ENCODE peak calls at places on chromosomes 7 and 10, in eight cellular contexts. N is esophagus squamous epithelium; A is fibroblast of mammary gland; D is neural progenitor cell; O is stimulated activated CD8-positive, alpha-beta memory T cell treated with anti-CD3 and anti-CD28 coated beads, Interleukin-4, amount 100 ng/mL, for 1 hour; P is NCI-H1436; V is GM13977; H is activated T-cell treated with anti-CD3 and anti-CD28 coated beads for 4 hours. Q is an unnamed sample.
A peak's percentile ranks its signal among the peaks of the same experiment; 100 is the strongest.

GRCh38 chr7:34772296-34772695 is 114.3 kb downstream of the NPSR1 start:
- DNase-seq in H (no peak), V (no peak), O (no peak), N (no peak), P (no peak), D (no peak), A (no peak), Q (no peak)

GRCh38 chr10:47159361-47160228 is 140.4 kb upstream of the GDF10 start:
- DNase-seq in D (no peak), A (no peak), V (no peak), O (no peak), H (no peak), N (no peak), P (no peak), Q (no peak)

GRCh38 chr10:36172054-36172531 is 530.0 kb upstream of the FZD8 start:
- DNase-seq in O (no peak), N (no peak), D (no peak), A (peak; percentile 64), H (no peak), P (no peak), V (no peak), Q (no peak)

GRCh38 chr10:132590752-132591121 is 53.1 kb downstream of the INPP5A start:
- DNase-seq in H (no peak), D (no peak), A (no peak), P (no peak), O (no peak), N (no peak), V (no peak), Q (no peak)

GRCh38 chr7:139752600-139752999 is 25.2 kb downstream of the HIPK2 start:
- DNase-seq in O (no peak), D (no peak), A (no peak), P (no peak), V (no peak), H (no peak), N (no peak), Q (no peak)

GRCh38 chr7:10537764-10538163 is 435.9 kb upstream of the PHF14 start:
- DNase-seq in H (no peak), A (no peak), N (no peak), D (no peak), V (no peak), O (no peak), P (no peak), Q (no peak)

GRCh38 chr10:99560277-99561126 is 27.8 kb downstream of the NKX2-3 start:
- DNase-seq in V (no peak), H (peak; percentile 26), N (no peak), P (peak; percentile 1), A (peak; percentile 64), O (peak; percentile 11), D (peak; percentile 88), Q (no peak)

GRCh38 chr7:115618676-115619075 is 411.9 kb downstream of the TFEC start:
- DNase-seq in A (peak; percentile 74), D (no peak), V (no peak), H (no peak), O (no peak), P (no peak), N (no peak), Q (no peak)

GRCh38 chr7:26880852-26881251 is 16.5 kb upstream of the SKAP2 start:
- DNase-seq in N (no peak), A (peak; percentile 23), V (no peak), H (no peak), D (no peak), O (no peak), P (no peak), Q (no peak)

GRCh38 chr7:129713544-129713943 is 102.0 kb downstream of the NRF1 start:
- DNase-seq in H (no peak), A (no peak), D (no peak), O (no peak), V (no peak), P (no peak), N (no peak), Q (no peak)

GRCh38 chr7:122311280-122311679 is 6.7 kb upstream of the FEZF1 start:
- DNase-seq in P (no peak), H (no peak), V (no peak), O (no peak), N (no peak), D (peak; percentile 85), A (no peak), Q (no peak)

GRCh38 chr10:97356318-97356914 is 21.9 kb upstream of the FRAT2 start:
- DNase-seq in O (no peak), D (no peak), H (no peak), A (peak; percentile 50), N (no peak), P (no peak), V (no peak), Q (no peak)

GRCh38 chr7:117247809-117248208 is 75.0 kb downstream of the WNT2 start:
- DNase-seq in O (no peak), A (no peak), H (no peak), V (no peak), D (no peak), N (no peak), P (no peak), Q (no peak)

GRCh38 chr10:42952358-42952757 is 124.5 kb upstream of the RET start:
- DNase-seq in D (peak; percentile 80), O (no peak), P (no peak), V (no peak), N (no peak), A (no peak), H (no peak), Q (no peak)

GRCh38 chr7:1024331-1024761 is 20.0 kb upstream of the GPR146 start:
- DNase-seq in O (no peak), H (no peak), V (peak; percentile 94), A (no peak), N (no peak), P (peak; percentile 70), D (no peak), Q (no peak)

GRCh38 chr10:78623577-78624215 is 445.1 kb upstream of the ZMIZ1 start:
- DNase-seq in P (peak; percentile 29), O (no peak), N (no peak), A (peak; percentile 70), H (no peak), D (no peak), V (no peak), Q (no peak)

GRCh38 chr7:100017300-100017699 is 1.9 kb downstream of the ZKSCAN1 start:
- DNase-seq in D (no peak), P (no peak), V (no peak), H (no peak), N (no peak), A (no peak), O (no peak), Q (no peak)

GRCh38 chr10:50540069-50540825 is 83.5 kb downstream of the SGMS1 start:
- DNase-seq in O (no peak), A (peak; percentile 45), N (no peak), V (no peak), D (no peak), P (no peak), H (no peak), Q (no peak)

GRCh38 chr7:143392875-143393266 is 11.7 kb downstream of the ZYX start:
- DNase-seq in D (no peak), O (no peak), H (no peak), V (no peak), N (no peak), A (peak; percentile 30), P (no peak), Q (no peak)

GRCh38 chr10:43230101-43230908 is 36.6 kb downstream of the RASGEF1A start:
- DNase-seq in H (no peak), O (no peak), N (no peak), D (peak; percentile 39), V (no peak), A (no peak), P (no peak), Q (no peak)

GRCh38 chr10:49187950-49188761 is at the start of gene TMEM273:
- DNase-seq in P (peak; percentile 7), D (peak; percentile 65), O (no peak), V (peak; percentile 56), A (no peak), N (peak; percentile 32), H (no peak), Q (no peak)

GRCh38 chr7:84783161-84783803 is 403.6 kb downstream of the SEMA3D start:
- DNase-seq in N (no peak), H (no peak), A (peak; percentile 20), D (no peak), O (no peak), V (no peak), P (no peak), Q (no peak)

Q was measured in cerebellar nuclear complex.